ENCODE peak calls at places on chromosomes 1 and 21, in ten cellular contexts. D is adrenal gland; K is heart right ventricle; W is AG04450; Y is activated CD8-positive, alpha-beta T cell treated with anti-CD3 and anti-CD28 coated beads for 36 hours; N is neural progenitor cell; L is CD4-positive, alpha-beta T cell; V is Panc1; B is tibial nerve; G is fibroblast of mammary gland. O is an unnamed sample.
A peak's percentile ranks its signal among the peaks of the same experiment; 100 is the strongest.

GRCh38 chr21:25636727-25637126 is 2.3 kb upstream of the JAM2 start:
- DNase-seq in D (no peak), K (no peak), W (no peak), Y (no peak), N (no peak), L (no peak), V (no peak), B (no peak), G (peak; percentile 23), O (peak; percentile 17)

GRCh38 chr21:29376556-29376955 is 77.8 kb downstream of the BACH1 start:
- DNase-seq in D (no peak), K (peak; percentile 9), W (no peak), Y (peak; percentile 77), N (peak; percentile 70), L (peak; percentile 52), V (no peak), B (no peak), G (peak; percentile 43), O (peak; percentile 66)

GRCh38 chr1:10640079-10640578 is 156.3 kb downstream of the CASZ1 start:
- DNase-seq in D (no peak), K (peak; percentile 47), W (no peak), Y (no peak), N (peak; percentile 36), L (no peak), V (no peak), B (no peak), G (no peak), O (no peak)

GRCh38 chr1:56617141-56617540 is 28.0 kb upstream of the PRKAA2 start:
- DNase-seq in D (no peak), K (no peak), W (peak; percentile 42), Y (no peak), N (peak; percentile 17), L (no peak), V (no peak), B (no peak), G (peak; percentile 22), O (no peak)

GRCh38 chr1:16209847-16210407 is 2.5 kb downstream of the ARHGEF19 start:
- DNase-seq in D (no peak), K (no peak), W (no peak), Y (no peak), N (peak; percentile 27), L (no peak), V (no peak), B (no peak), G (no peak), O (no peak)

GRCh38 chr1:159132271-159132881 is 39.0 kb upstream of the CADM3 start:
- DNase-seq in D (peak; percentile 65), K (peak; percentile 36), W (peak; percentile 26), Y (peak; percentile 71), N (peak; percentile 73), L (peak; percentile 72), V (peak; percentile 36), B (no peak), G (peak; percentile 68), O (peak; percentile 65)

GRCh38 chr21:46229133-46229922 is 754 bp upstream of the LSS start:
- DNase-seq in D (peak; percentile 33), K (no peak), W (no peak), Y (no peak), N (no peak), L (no peak), V (no peak), B (no peak), G (no peak), O (peak; percentile 80)

GRCh38 chr1:196660912-196661311 is 9.1 kb downstream of the CFH start:
- DNase-seq in D (no peak), K (no peak), W (peak; percentile 6), Y (no peak), N (peak; percentile 57), L (no peak), V (no peak), B (no peak), G (peak; percentile 41), O (peak; percentile 17)

GRCh38 chr1:178501705-178502329 is 5.1 kb upstream of the CLEC20A start:
- DNase-seq in D (peak; percentile 75), K (peak; percentile 66), W (peak; percentile 36), Y (peak; percentile 71), N (peak; percentile 88), L (peak; percentile 44), V (peak; percentile 58), B (peak; percentile 37), G (peak; percentile 62), O (peak; percentile 88)

GRCh38 chr1:53781654-53782053 is 42.7 kb upstream of the GLIS1 start:
- DNase-seq in D (no peak), K (no peak), W (no peak), Y (no peak), N (no peak), L (no peak), V (no peak), B (no peak), G (peak; percentile 70), O (no peak)

GRCh38 chr1:201775380-201775779 is 53.6 kb upstream of the IPO9 start:
- DNase-seq in D (no peak), K (no peak), W (no peak), Y (no peak), N (no peak), L (no peak), V (no peak), B (no peak), G (no peak), O (no peak)

GRCh38 chr1:39134768-39135333 is 69.6 kb upstream of the MACF1 start:
- DNase-seq in D (no peak), K (no peak), W (no peak), Y (no peak), N (no peak), L (no peak), V (no peak), B (no peak), G (no peak), O (no peak)
- TF ChIP-seq CTCF in D (no peak), K (no peak), W (no peak), Y (no peak), N (no peak), L (no peak), V (no peak), B (no peak), G (no peak), O (no peak)

GRCh38 chr21:36483095-36483494 is 3.2 kb upstream of the CLDN14 start:
- DNase-seq in D (no peak), K (no peak), W (no peak), Y (no peak), N (no peak), L (no peak), V (no peak), B (no peak), G (no peak), O (no peak)
- TF ChIP-seq CTCF in D (no peak), K (no peak), W (no peak), Y (no peak), N (no peak), L (no peak), V (no peak), B (no peak), G (no peak), O (no peak)

GRCh38 chr1:216221260-216221700 is 202.0 kb downstream of the USH2A start:
- DNase-seq in D (peak; percentile 54), K (peak; percentile 31), W (peak; percentile 57), Y (peak; percentile 24), N (peak; percentile 82), L (no peak), V (peak; percentile 42), B (no peak), G (peak; percentile 74), O (peak; percentile 40)
- TF ChIP-seq CTCF in D (peak; percentile 61), K (peak; percentile 72), W (peak; percentile 83), Y (peak; percentile 28), N (peak; percentile 88), L (no peak), V (peak; percentile 87), B (peak; percentile 63), G (peak; percentile 84), O (peak; percentile 36)

DNA sequence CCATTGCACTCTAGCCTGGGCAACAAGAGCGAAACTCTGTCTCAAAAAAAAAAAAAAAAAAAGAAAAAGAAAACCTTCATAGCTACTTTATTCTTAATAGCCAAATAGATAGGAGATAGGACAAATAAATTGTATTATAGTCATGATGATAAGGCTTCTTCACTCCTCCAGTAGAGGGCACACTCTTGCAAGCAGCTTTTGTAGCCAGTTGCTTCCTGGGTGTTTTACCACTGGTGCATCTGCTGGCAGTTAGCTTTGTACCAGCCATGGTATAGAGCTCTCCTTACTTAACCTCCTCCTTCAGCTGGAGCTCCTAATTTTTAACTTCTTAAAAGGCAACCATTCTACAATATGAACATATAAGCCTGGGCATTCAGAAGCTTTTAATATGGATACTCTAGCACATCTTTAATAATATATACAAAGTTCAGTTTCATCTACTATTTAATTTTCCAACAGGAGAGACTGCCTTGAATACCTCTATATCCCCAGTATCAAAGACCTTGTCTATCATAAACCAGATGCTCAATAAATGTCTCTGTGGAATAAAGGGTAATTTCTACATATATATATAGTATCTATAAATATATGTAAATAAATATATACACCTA is 35.8 kb downstream of the EVI5 start:
- DNase-seq in D (peak; percentile 36), K (peak; percentile 29), W (no peak), Y (peak; percentile 51), N (peak; percentile 71), L (no peak), V (no peak), B (no peak), G (peak; percentile 80), O (peak; percentile 61)
- TF ChIP-seq CTCF in D (peak; percentile 63), K (peak; percentile 60), W (peak; percentile 78), Y (peak; percentile 68), N (peak; percentile 68), L (peak; percentile 61), V (peak; percentile 81), B (peak; percentile 53), G (peak; percentile 91), O (peak; percentile 70)

O was measured in GM20000.